ENCODE peak calls at places on chromosomes 7 and 10, in five cellular contexts. C is stimulated activated CD8-positive, alpha-beta memory T cell treated with anti-CD3 and anti-CD28 coated beads, Interleukin-7, amount 100 ng/mL, for 4 hours; W is NCI-H774; Q is stimulated activated CD4-positive, alpha-beta T cell treated with anti-CD3 and anti-CD28 coated beads, Interleukin-4, amount 100 ng/mL, for 1 hour; S is fibroblast of the aortic adventitia. V is an unnamed sample.

GRCh38 chr10:73246783-73247508 is at the start of gene DNAJC9:
- DNase-seq in S (peak; percentile 86), Q (peak; percentile 98), W (peak; percentile 90), C (peak; percentile 90), V (no peak)

GRCh38 chr7:105935250-105935649 is 27.8 kb upstream of the CDHR3 start:
- DNase-seq in Q (no peak), C (no peak), W (peak; percentile 79), S (no peak), V (no peak)

GRCh38 chr10:87547734-87548311 is 43.1 kb downstream of the MINPP1 start:
- DNase-seq in C (no peak), S (peak; percentile 91), Q (no peak), W (no peak), V (no peak)

GRCh38 chr10:68816796-68817412 is 10.4 kb upstream of the STOX1 start:
- DNase-seq in Q (no peak), W (no peak), S (no peak), C (no peak), V (no peak)

GRCh38 chr10:14162626-14163344 is 167.9 kb downstream of the FRMD4A start:
- DNase-seq in C (no peak), Q (no peak), W (no peak), S (no peak), V (no peak)

GRCh38 chr7:40885503-40885902 is 750.7 kb downstream of the SUGCT start:
- DNase-seq in W (no peak), Q (no peak), S (peak; percentile 48), C (no peak), V (no peak)

GRCh38 chr10:123530166-123530870 is 135.8 kb upstream of the GPR26 start:
- DNase-seq in W (no peak), C (no peak), S (no peak), Q (no peak), V (no peak)

GRCh38 chr10:87054373-87055295 is 34.5 kb downstream of the FAM25A start:
- DNase-seq in S (peak; percentile 64), W (no peak), Q (no peak), C (no peak), V (no peak)

GRCh38 chr10:63588436-63589180 is 67.4 kb downstream of the REEP3 start:
- DNase-seq in C (no peak), Q (no peak), W (peak; percentile 60), S (no peak), V (no peak)